ENCODE peak calls at places on chromosome 21, in seven cellular contexts. C is psoas muscle, K is breast epithelium, E is stomach, B is cardiac muscle cell, U is adrenal gland, N is right atrium auricular region. J is an unnamed sample.

GRCh38 chr21:32378956-32379355 is 13.9 kb downstream of the URB1 start:
- DNase-seq in C (peak; percentile 75), K (no peak), E (no peak), B (no peak), U (no peak), N (no peak), J (no peak)

GRCh38 chr21:26920055-26920454 is 46.8 kb downstream of the ADAMTS5 start:
- DNase-seq in C (no peak), K (no peak), E (no peak), B (no peak), U (peak; percentile 2), N (no peak), J (no peak)

GRCh38 chr21:16061194-16061593 is 331.4 kb downstream of the USP25 start:
- DNase-seq in C (no peak), K (no peak), E (no peak), B (no peak), U (no peak), N (no peak), J (no peak)

GRCh38 chr21:28684351-28684750 is 308.3 kb downstream of the LTN1 start:
- DNase-seq in C (no peak), K (no peak), E (no peak), B (no peak), U (no peak), N (no peak), J (no peak)

GRCh38 chr21:14773777-14774345 is 227.7 kb upstream of the SAMSN1 start:
- DNase-seq in C (peak; percentile 44), K (no peak), E (peak; percentile 66), B (peak; percentile 77), U (peak; percentile 52), N (peak; percentile 61), J (peak; percentile 48)

GRCh38 chr21:35989185-35989735 is 71.1 kb downstream of the SETD4 start:
- DNase-seq in C (peak; percentile 52), K (no peak), E (no peak), B (no peak), U (no peak), N (peak; percentile 80), J (no peak)

GRCh38 chr21:33479679-33480480 is at the start of gene TMEM50B:
- DNase-seq in C (peak; percentile 97), K (peak; percentile 96), E (peak; percentile 96), B (peak; percentile 96), U (peak; percentile 96), N (peak; percentile 94), J (peak; percentile 98)

GRCh38 chr21:31557956-31558838 is 101.3 kb upstream of the SOD1 start:
- DNase-seq in C (no peak), K (no peak), E (no peak), B (no peak), U (no peak), N (no peak), J (peak; percentile 30)

GRCh38 chr21:25772680-25773079 is 37.9 kb downstream of the GABPA start:
- DNase-seq in C (no peak), K (no peak), E (no peak), B (no peak), U (no peak), N (no peak), J (no peak)

GRCh38 chr21:15221799-15222386 is 157.1 kb upstream of the NRIP1 start:
- DNase-seq in C (peak; percentile 57), K (no peak), E (no peak), B (peak; percentile 84), U (peak; percentile 84), N (no peak), J (peak; percentile 63)

GRCh38 chr21:30984897-30985296 is 53.4 kb downstream of the KRTAP19-8 start:
- DNase-seq in C (no peak), K (no peak), E (no peak), B (no peak), U (no peak), N (no peak), J (no peak)

GRCh38 chr21:33110340-33110715 is 40.4 kb downstream of the OLIG1 start:
- DNase-seq in C (no peak), K (no peak), E (no peak), B (no peak), U (no peak), N (no peak), J (no peak)

GRCh38 chr21:38950388-38951094 is 144.8 kb downstream of the ETS2 start:
- DNase-seq in C (no peak), K (no peak), E (peak; percentile 37), B (no peak), U (no peak), N (no peak), J (no peak)

GRCh38 chr21:18908641-18909040 is 505.1 kb upstream of the TMPRSS15 start:
- DNase-seq in C (no peak), K (no peak), E (no peak), B (no peak), U (no peak), N (no peak), J (no peak)

GRCh38 chr21:31915566-31915965 is 42.7 kb downstream of the HUNK start:
- DNase-seq in C (no peak), K (no peak), E (no peak), B (no peak), U (no peak), N (no peak), J (no peak)

GRCh38 chr21:8993943-8994639 is 1527.3 kb upstream of the TPTE start:
- DNase-seq in C (no peak), K (no peak), E (no peak), B (no peak), U (no peak), N (no peak), J (peak; percentile 55)

GRCh38 chr21:26572668-26573381 is at the start of gene CYYR1:
- DNase-seq in C (peak; percentile 46), K (no peak), E (no peak), B (peak; percentile 70), U (peak; percentile 58), N (no peak), J (no peak)

GRCh38 chr21:44286716-44287632 is 1.3 kb downstream of the AIRE start:
- DNase-seq in C (peak; percentile 42), K (no peak), E (no peak), B (no peak), U (no peak), N (no peak), J (peak; percentile 4)

GRCh38 chr21:32956257-32956656 is 69.5 kb upstream of the OLIG2 start:
- DNase-seq in C (no peak), K (no peak), E (no peak), B (no peak), U (no peak), N (no peak), J (no peak)

GRCh38 chr21:26972131-26972707 is 5.3 kb upstream of the ADAMTS5 start:
- DNase-seq in C (no peak), K (no peak), E (no peak), B (no peak), U (no peak), N (no peak), J (no peak)

GRCh38 chr21:28099296-28099695 is 893.4 kb downstream of the LTN1 start:
- DNase-seq in C (peak; percentile 73), K (no peak), E (no peak), B (peak; percentile 30), U (peak; percentile 14), N (no peak), J (no peak)

GRCh38 chr21:39012314-39013230 is 170.7 kb downstream of the PSMG1 start:
- DNase-seq in C (no peak), K (no peak), E (no peak), B (no peak), U (no peak), N (no peak), J (no peak)

GRCh38 chr21:33396436-33396835 is 6.8 kb upstream of the IFNGR2 start:
- DNase-seq in C (no peak), K (no peak), E (no peak), B (no peak), U (no peak), N (no peak), J (no peak)

GRCh38 chr21:37367758-37368535 is 1.4 kb downstream of the DYRK1A start:
- DNase-seq in C (peak; percentile 74), K (no peak), E (peak; percentile 44), B (peak; percentile 50), U (peak; percentile 44), N (no peak), J (peak; percentile 26)

GRCh38 chr21:37371041-37371397 is 4.4 kb downstream of the DYRK1A start:
- DNase-seq in C (no peak), K (no peak), E (no peak), B (no peak), U (no peak), N (no peak), J (no peak)

GRCh38 chr21:37368536-37369279 is 2.1 kb downstream of the DYRK1A start:
- DNase-seq in C (no peak), K (no peak), E (no peak), B (no peak), U (peak; percentile 25), N (no peak), J (no peak)

GRCh38 chr21:37370152-37371040 is 3.8 kb downstream of the DYRK1A start:
- DNase-seq in C (no peak), K (no peak), E (no peak), B (no peak), U (no peak), N (no peak), J (no peak)

GRCh38 chr21:37369307-37369854 is 2.8 kb downstream of the DYRK1A start:
- DNase-seq in C (no peak), K (no peak), E (no peak), B (no peak), U (no peak), N (no peak), J (no peak)
- H3K4me1 ChIP-seq in C (peaks cover 63% of the 10 kb centered on the region), K (no peaks in the 10 kb centered on the region), E (peaks cover 70% of the 10 kb centered on the region), B (peaks cover 24% of the 10 kb centered on the region), U (peaks cover 65% of the 10 kb centered on the region), N (no peaks in the 10 kb centered on the region), J (no peaks in the 10 kb centered on the region)

DNA sequence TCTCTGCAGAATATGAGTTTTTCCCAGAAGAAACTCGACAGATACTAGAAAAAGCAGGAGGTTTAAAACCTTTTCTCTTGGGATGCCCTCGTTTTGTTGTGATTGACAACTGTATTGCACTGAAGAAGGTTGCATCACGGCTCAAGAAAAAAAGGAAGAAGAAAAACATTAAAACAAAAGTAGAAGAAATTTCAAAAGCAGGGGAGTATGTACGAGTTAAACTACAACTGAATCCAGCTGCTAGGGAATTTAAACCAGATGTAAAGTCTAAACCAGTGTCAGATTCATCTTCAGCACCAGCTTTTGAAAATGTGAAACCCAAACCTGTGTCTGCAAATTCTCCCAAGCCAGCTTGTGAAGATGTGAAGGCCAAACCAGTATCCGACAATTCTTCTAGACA is 92.6 kb downstream of the TTC3 start:
- DNase-seq in C (no peak), K (no peak), E (no peak), B (no peak), U (no peak), N (no peak), J (no peak)
- TF ChIP-seq CTCF in C (no peak), K (no peak), E (no peak), B (no peak), U (no peak), N (no peak), J (no peak)

GRCh38 chr21:41488080-41488479 is 19.9 kb downstream of the TMPRSS2 start:
- DNase-seq in C (no peak), K (no peak), E (peak; percentile 68), B (no peak), U (peak; percentile 13), N (no peak), J (no peak)
- H3K4me1 ChIP-seq in C (no peaks in the 10 kb centered on the region), K (no peaks in the 10 kb centered on the region), E (peaks cover 69% of the 10 kb centered on the region), B (no peaks in the 10 kb centered on the region), U (no peaks in the 10 kb centered on the region), N (no peaks in the 10 kb centered on the region), J (no peaks in the 10 kb centered on the region)

GRCh38 chr21:17231124-17231523 is 281.7 kb upstream of the CXADR start:
- DNase-seq in C (no peak), K (no peak), E (no peak), B (no peak), U (no peak), N (no peak), J (no peak)
- TF ChIP-seq CTCF in C (no peak), K (no peak), E (no peak), B (no peak), U (no peak), N (no peak), J (peak; percentile 34)